ENCODE peak calls at places on chromosomes 1 and 21, in four cellular contexts. One of them, this sample, is unnamed.

GRCh38 chr1:211843018-211843417 is 12.5 kb upstream of the LPGAT1 start:
- DNase-seq in WTC11: no peak
- DNase-seq in GM12878: no peak
- DNase-seq in K562: no peak
- DNase-seq in this sample: no peak

GRCh38 chr1:198699167-198700015 is 60.6 kb downstream of the PTPRC start:
- DNase-seq in WTC11: peak; percentile 79
- DNase-seq in GM12878: no peak
- DNase-seq in K562: peak; percentile 18
- DNase-seq in this sample: peak; percentile 30

GRCh38 chr21:46152939-46153258 is 2.5 kb downstream of the FTCD start:
- DNase-seq in WTC11: no peak
- DNase-seq in GM12878: no peak
- DNase-seq in K562: no peak
- DNase-seq in this sample: no peak

GRCh38 chr1:67211589-67212563 is 45.6 kb downstream of the IL23R start:
- DNase-seq in WTC11: peak; percentile 28
- DNase-seq in GM12878: no peak
- DNase-seq in K562: no peak
- DNase-seq in this sample: peak; percentile 13

GRCh38 chr1:21526441-21526840 is 17.2 kb downstream of the ALPL start:
- DNase-seq in WTC11: no peak
- DNase-seq in GM12878: no peak
- DNase-seq in K562: no peak
- DNase-seq in this sample: no peak

GRCh38 chr1:25917996-25918395 is 11.8 kb upstream of the STMN1 start:
- DNase-seq in WTC11: no peak
- DNase-seq in GM12878: no peak
- DNase-seq in K562: no peak
- DNase-seq in this sample: no peak

GRCh38 chr1:24318238-24318987 is 744 bp upstream of the GRHL3 start:
- DNase-seq in WTC11: no peak
- DNase-seq in GM12878: no peak
- DNase-seq in K562: no peak
- DNase-seq in this sample: no peak

GRCh38 chr1:1343811-1344421 is 5.3 kb downstream of the DVL1 start:
- DNase-seq in WTC11: no peak
- DNase-seq in GM12878: no peak
- DNase-seq in K562: no peak
- DNase-seq in this sample: no peak

GRCh38 chr21:37793660-37794059 is 122.6 kb downstream of the KCNJ6 start:
- DNase-seq in WTC11: no peak
- DNase-seq in GM12878: no peak
- DNase-seq in K562: no peak
- DNase-seq in this sample: no peak

GRCh38 chr1:152878042-152878441 is at the start of gene SMCP:
- DNase-seq in WTC11: peak; percentile 75
- DNase-seq in GM12878: no peak
- DNase-seq in K562: peak; percentile 14
- DNase-seq in this sample: no peak

GRCh38 chr21:43619344-43619743 is 39.9 kb downstream of the HSF2BP start:
- DNase-seq in WTC11: no peak
- DNase-seq in GM12878: no peak
- DNase-seq in K562: no peak
- DNase-seq in this sample: no peak

GRCh38 chr1:61077676-61078521 is 4.5 kb upstream of the NFIA start:
- DNase-seq in WTC11: peak; percentile 88
- DNase-seq in GM12878: peak; percentile 63
- DNase-seq in K562: peak; percentile 97
- DNase-seq in this sample: peak; percentile 99

GRCh38 chr1:19472174-19472573 is 13.2 kb downstream of the CAPZB start:
- DNase-seq in WTC11: no peak
- DNase-seq in GM12878: no peak
- DNase-seq in K562: no peak
- DNase-seq in this sample: no peak

GRCh38 chr1:5994713-5995621 is 2.7 kb upstream of the NPHP4 start:
- DNase-seq in WTC11: no peak
- DNase-seq in GM12878: peak; percentile 30
- DNase-seq in K562: no peak
- DNase-seq in this sample: no peak

GRCh38 chr1:1899266-1899966 is 8.5 kb upstream of the GNB1 start:
- DNase-seq in WTC11: no peak
- DNase-seq in GM12878: no peak
- DNase-seq in K562: no peak
- DNase-seq in this sample: peak; percentile 69

GRCh38 chr1:114094675-114095074 is 59.0 kb downstream of the SYT6 start:
- DNase-seq in WTC11: no peak
- DNase-seq in GM12878: no peak
- DNase-seq in K562: no peak
- DNase-seq in this sample: no peak

GRCh38 chr1:10456079-10456478 is 6.2 kb downstream of the CORT start:
- DNase-seq in WTC11: peak; percentile 26
- DNase-seq in GM12878: no peak
- DNase-seq in K562: no peak
- DNase-seq in this sample: no peak

GRCh38 chr1:2314297-2314802 is 77.0 kb downstream of the MORN1 start:
- DNase-seq in WTC11: peak; percentile 84
- DNase-seq in GM12878: no peak
- DNase-seq in K562: no peak
- DNase-seq in this sample: peak; percentile 53

GRCh38 chr1:215543191-215543606 is 23.9 kb upstream of the KCTD3 start:
- DNase-seq in WTC11: no peak
- DNase-seq in GM12878: peak; percentile 23
- DNase-seq in K562: no peak
- DNase-seq in this sample: peak; percentile 20

GRCh38 chr1:27127419-27127818 is 27.5 kb downstream of the SLC9A1 start:
- DNase-seq in WTC11: no peak
- DNase-seq in GM12878: no peak
- DNase-seq in K562: no peak
- DNase-seq in this sample: no peak

GRCh38 chr1:25082216-25082899 is 149.9 kb downstream of the SYF2 start:
- DNase-seq in WTC11: no peak
- DNase-seq in GM12878: no peak
- DNase-seq in K562: no peak
- DNase-seq in this sample: no peak

GRCh38 chr1:193062698-193063463 is 3.5 kb downstream of the RO60 start:
- DNase-seq in WTC11: no peak
- DNase-seq in GM12878: no peak
- DNase-seq in K562: no peak
- DNase-seq in this sample: no peak

GRCh38 chr1:197139169-197139568 is 7.3 kb downstream of the ASPM start:
- DNase-seq in WTC11: no peak
- DNase-seq in GM12878: no peak
- DNase-seq in K562: no peak
- DNase-seq in this sample: no peak

GRCh38 chr1:2810281-2810680 is 8.8 kb upstream of the TTC34 start:
- DNase-seq in WTC11: no peak
- DNase-seq in GM12878: no peak
- DNase-seq in K562: no peak
- DNase-seq in this sample: no peak

GRCh38 chr1:72557446-72558049 is 275.2 kb upstream of the NEGR1 start:
- DNase-seq in WTC11: peak; percentile 40
- DNase-seq in GM12878: no peak
- DNase-seq in K562: no peak
- DNase-seq in this sample: no peak

GRCh38 chr1:230186003-230186863 is 119.2 kb downstream of the GALNT2 start:
- DNase-seq in WTC11: peak; percentile 30
- DNase-seq in GM12878: no peak
- DNase-seq in K562: peak; percentile 40
- DNase-seq in this sample: peak; percentile 95

GRCh38 chr1:11707621-11708276 is 16.2 kb downstream of the DRAXIN start:
- DNase-seq in WTC11: no peak
- DNase-seq in GM12878: no peak
- DNase-seq in K562: peak; percentile 81
- DNase-seq in this sample: peak; percentile 69

GRCh38 chr1:64473367-64473766 is 3.4 kb downstream of the CACHD1 start:
- DNase-seq in WTC11: no peak
- DNase-seq in GM12878: no peak
- DNase-seq in K562: no peak
- DNase-seq in this sample: no peak

GRCh38 chr1:106517218-106517617 is 539.3 kb upstream of the PRMT6 start:
- DNase-seq in WTC11: no peak
- DNase-seq in GM12878: no peak
- DNase-seq in K562: no peak
- DNase-seq in this sample: no peak

GRCh38 chr21:38646213-38646837 is 148.0 kb upstream of the ERG start:
- DNase-seq in WTC11: no peak
- DNase-seq in GM12878: no peak
- DNase-seq in K562: no peak
- DNase-seq in this sample: no peak

GRCh38 chr1:216822480-216822879 is 99.3 kb upstream of the ESRRG start:
- DNase-seq in WTC11: no peak
- DNase-seq in GM12878: no peak
- DNase-seq in K562: no peak
- DNase-seq in this sample: no peak

DNA sequence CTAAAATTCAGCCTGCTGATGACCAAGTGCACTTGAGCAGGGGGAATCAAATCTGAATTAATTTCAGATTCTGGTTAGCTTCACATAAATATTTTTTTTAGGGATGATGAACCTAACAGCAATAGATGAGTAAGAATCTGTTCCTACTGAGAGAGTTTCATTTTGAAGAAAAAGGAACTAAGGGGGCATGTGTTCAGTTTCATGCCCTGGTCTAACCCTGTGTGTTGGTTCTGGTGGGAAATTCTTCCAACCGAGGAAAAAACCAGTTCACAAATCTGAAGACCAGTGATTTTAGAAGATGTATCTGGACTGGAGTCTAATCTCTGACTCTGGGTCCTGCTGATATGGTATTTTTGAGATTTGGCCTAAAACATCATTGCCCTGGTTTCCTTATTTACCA is 13.7 kb downstream of the SELL start:
- DNase-seq in WTC11: no peak
- DNase-seq in GM12878: peak; percentile 77
- DNase-seq in K562: no peak
- DNase-seq in this sample: no peak
- TF ChIP-seq TCF7 in WTC11: no peak
- TF ChIP-seq TCF7 in GM12878: no peak
- TF ChIP-seq TCF7 in K562: no peak
- TF ChIP-seq TCF7 in this sample: no peak

GRCh38 chr1:204376919-204377799 is 17.4 kb upstream of the PLEKHA6 start:
- DNase-seq in WTC11: no peak
- DNase-seq in GM12878: no peak
- DNase-seq in K562: no peak
- DNase-seq in this sample: peak; percentile 79

GRCh38 chr1:204383163-204383904 is 23.6 kb upstream of the PLEKHA6 start:
- DNase-seq in WTC11: no peak
- DNase-seq in GM12878: no peak
- DNase-seq in K562: no peak
- DNase-seq in this sample: no peak

GRCh38 chr1:204380293-204380831 is 20.6 kb upstream of the PLEKHA6 start:
- DNase-seq in WTC11: no peak
- DNase-seq in GM12878: no peak
- DNase-seq in K562: no peak
- DNase-seq in this sample: no peak

GRCh38 chr1:204382714-204383083 is 23.0 kb upstream of the PLEKHA6 start:
- DNase-seq in WTC11: no peak
- DNase-seq in GM12878: no peak
- DNase-seq in K562: no peak
- DNase-seq in this sample: no peak

DNA sequence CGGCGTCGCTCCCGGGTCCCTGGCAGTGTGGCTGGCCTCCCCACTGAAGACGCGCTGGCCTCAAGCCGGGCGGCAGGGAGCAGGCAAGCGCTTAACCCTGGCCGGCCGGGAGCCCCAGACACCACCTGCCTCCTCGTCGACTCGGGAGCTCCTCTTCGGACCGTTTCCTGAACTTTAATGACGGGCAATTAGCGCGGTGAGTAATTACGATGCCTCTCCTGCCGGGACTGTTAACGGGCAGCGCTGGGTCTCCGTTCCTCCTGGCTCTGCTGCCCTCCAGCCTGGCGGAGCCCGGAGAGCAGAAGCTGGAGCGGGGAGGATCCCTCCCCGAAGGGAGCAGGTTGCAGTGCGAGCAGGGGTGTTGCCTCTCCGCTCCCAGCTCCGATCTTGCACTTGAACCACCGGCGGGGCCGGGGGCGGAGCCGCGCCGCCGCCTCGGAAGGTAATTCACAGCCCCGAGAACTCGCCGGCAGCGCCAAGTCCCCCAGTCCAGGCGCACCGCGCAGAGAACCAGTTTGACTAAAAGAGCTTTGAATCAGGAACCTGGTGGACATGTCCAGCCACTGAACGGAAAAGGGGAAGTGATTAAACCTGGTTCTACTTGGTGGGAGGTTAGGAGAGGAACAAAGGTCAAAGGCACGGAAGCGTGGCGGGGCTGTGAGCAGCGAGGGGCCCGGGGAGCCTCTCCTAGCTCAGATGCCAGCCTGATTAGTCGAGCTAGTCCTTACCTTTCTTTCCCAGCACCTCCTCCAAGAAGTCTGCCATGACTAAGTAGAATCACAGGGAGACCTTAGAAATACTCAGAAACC is 18.3 kb upstream of the PLEKHA6 start:
- DNase-seq in WTC11: peak; percentile 72
- DNase-seq in GM12878: no peak
- DNase-seq in K562: no peak
- DNase-seq in this sample: peak; percentile 69
- TF ChIP-seq ETV6 in WTC11: peak; percentile 18
- TF ChIP-seq ETV6 in GM12878: no peak
- TF ChIP-seq ETV6 in K562: no peak
- TF ChIP-seq ETV6 in this sample: no peak

GRCh38 chr1:31701137-31701736 is 2.6 kb downstream of the COL16A1 start:
- DNase-seq in WTC11: no peak
- DNase-seq in GM12878: no peak
- DNase-seq in K562: peak; percentile 80
- DNase-seq in this sample: peak; percentile 97
- TF ChIP-seq TCF7 in WTC11: no peak
- TF ChIP-seq TCF7 in GM12878: no peak
- TF ChIP-seq TCF7 in K562: no peak
- TF ChIP-seq TCF7 in this sample: no peak

GRCh38 chr1:34199927-34200326 is 23.2 kb downstream of the C1orf94 start:
- DNase-seq in WTC11: no peak
- DNase-seq in GM12878: no peak
- DNase-seq in K562: no peak
- DNase-seq in this sample: peak; percentile 2
- TF ChIP-seq ETV6 in WTC11: no peak
- TF ChIP-seq ETV6 in GM12878: no peak
- TF ChIP-seq ETV6 in K562: no peak
- TF ChIP-seq ETV6 in this sample: no peak

DNA sequence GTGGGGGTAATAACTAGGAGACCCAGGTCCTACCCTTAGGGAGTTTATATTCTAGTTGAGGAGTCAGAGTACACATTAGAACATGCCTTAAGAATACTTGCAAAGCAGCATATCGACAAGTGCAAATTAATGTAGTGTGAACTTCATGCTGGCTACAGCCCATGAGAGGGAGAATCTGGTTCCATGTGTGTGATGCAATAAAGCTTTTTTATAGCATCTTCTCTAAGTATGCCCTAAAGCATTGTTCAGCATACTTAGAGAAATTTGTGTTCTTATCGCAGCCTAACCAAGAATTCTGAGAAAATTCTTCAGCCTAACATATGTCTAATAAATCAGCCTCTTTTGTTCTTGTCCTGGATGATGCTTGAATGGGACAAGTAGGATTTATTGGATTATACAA is 95.5 kb downstream of the SDCCAG8 start:
- DNase-seq in WTC11: no peak
- DNase-seq in GM12878: no peak
- DNase-seq in K562: no peak
- DNase-seq in this sample: no peak
- TF ChIP-seq TCF7 in WTC11: no peak
- TF ChIP-seq TCF7 in GM12878: no peak
- TF ChIP-seq TCF7 in K562: no peak
- TF ChIP-seq TCF7 in this sample: no peak

GRCh38 chr21:16179732-16180131 is 449.9 kb downstream of the USP25 start:
- DNase-seq in WTC11: no peak
- DNase-seq in GM12878: no peak
- DNase-seq in K562: no peak
- DNase-seq in this sample: no peak
- TF ChIP-seq ETV6 in WTC11: no peak
- TF ChIP-seq ETV6 in GM12878: no peak
- TF ChIP-seq ETV6 in K562: no peak
- TF ChIP-seq ETV6 in this sample: no peak